ENCODE peak calls at places on chromosomes 11 and 22, in eight cellular contexts. V, S, B, L, J, I, U and F are unnamed samples.

GRCh38 chr11:134634897-134635831 is 223.1 kb upstream of the B3GAT1 start:
- DNase-seq in V (no peak), S (no peak), B (no peak), L (no peak), J (no peak), I (no peak), U (no peak), F (no peak)

GRCh38 chr11:69666752-69667536 is 8.2 kb downstream of the LTO1 start:
- DNase-seq in V (no peak), S (no peak), B (no peak), L (no peak), J (no peak), I (no peak), U (no peak), F (no peak)

GRCh38 chr22:40014661-40015255 is 20.0 kb downstream of the FAM83F start:
- DNase-seq in V (no peak), S (no peak), B (no peak), L (no peak), J (peak; percentile 80), I (peak; percentile 76), U (no peak), F (no peak)

GRCh38 chr11:130873766-130874165 is 42.5 kb downstream of the SNX19 start:
- DNase-seq in V (no peak), S (no peak), B (no peak), L (peak; percentile 76), J (peak; percentile 34), I (no peak), U (peak; percentile 84), F (no peak)

GRCh38 chr22:45502215-45503070 is at the start of gene FBLN1:
- DNase-seq in V (peak; percentile 42), S (peak; percentile 65), B (peak; percentile 85), L (no peak), J (no peak), I (no peak), U (peak; percentile 69), F (no peak)

GRCh38 chr11:93005239-93005638 is 35.8 kb downstream of the MTNR1B start:
- DNase-seq in V (no peak), S (no peak), B (no peak), L (peak; percentile 63), J (peak; percentile 86), I (no peak), U (peak; percentile 9), F (no peak)

GRCh38 chr11:68806931-68807844 is 34.5 kb downstream of the CPT1A start:
- DNase-seq in V (no peak), S (no peak), B (no peak), L (peak; percentile 77), J (peak; percentile 17), I (no peak), U (peak; percentile 78), F (no peak)

GRCh38 chr22:44259366-44260215 is 53.2 kb downstream of the SHISAL1 start:
- DNase-seq in V (no peak), S (no peak), B (no peak), L (no peak), J (no peak), I (no peak), U (no peak), F (no peak)

DNA sequence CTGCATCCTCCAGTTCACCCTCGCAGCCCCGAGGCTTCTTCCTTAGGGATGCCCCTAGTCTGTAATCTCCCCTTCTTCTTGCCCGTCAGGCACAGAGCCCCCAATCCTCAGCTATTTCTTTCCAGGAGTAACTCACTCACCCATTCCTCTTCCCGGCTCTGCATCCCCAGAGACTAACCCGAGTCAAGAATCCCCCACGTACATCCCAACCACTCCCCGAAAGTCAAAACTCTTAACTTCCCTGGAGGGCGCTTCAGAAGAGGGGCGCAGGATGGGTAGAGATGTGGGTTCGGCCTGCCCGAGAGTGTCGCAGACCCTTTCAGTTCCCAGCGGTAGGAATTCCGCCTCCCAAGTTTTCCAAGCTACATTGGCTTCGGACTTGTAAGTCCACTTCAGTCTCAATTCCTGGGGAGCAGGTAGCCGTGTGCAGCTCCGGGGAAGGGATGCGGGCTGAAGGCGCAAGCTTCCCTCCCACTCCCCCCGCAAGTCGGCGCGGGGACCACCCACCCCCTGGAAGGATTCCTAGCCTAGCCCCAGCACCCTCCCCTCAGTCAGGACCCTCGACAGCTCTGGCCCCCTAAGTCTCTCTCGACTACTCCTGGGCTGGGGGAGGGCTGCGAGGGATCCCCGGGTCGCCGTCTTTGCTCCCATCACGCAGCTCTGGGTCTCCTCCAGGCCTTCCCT is 871 bp downstream of the BDNF start:
- DNase-seq in V (peak; percentile 73), S (no peak), B (no peak), L (peak; percentile 55), J (no peak), I (no peak), U (peak; percentile 61), F (no peak)
- H3K4me3 ChIP-seq in V (peak overlapping the region; percentile 78), S (peak overlapping the region; percentile 95), B (peak overlapping the region; percentile 93), L (peak overlapping the region; percentile 85), J (peak overlapping the region; percentile 58), I (peak overlapping the region; percentile 44), U (peak overlapping the region; percentile 92), F (no peak overlapping the region)

DNA sequence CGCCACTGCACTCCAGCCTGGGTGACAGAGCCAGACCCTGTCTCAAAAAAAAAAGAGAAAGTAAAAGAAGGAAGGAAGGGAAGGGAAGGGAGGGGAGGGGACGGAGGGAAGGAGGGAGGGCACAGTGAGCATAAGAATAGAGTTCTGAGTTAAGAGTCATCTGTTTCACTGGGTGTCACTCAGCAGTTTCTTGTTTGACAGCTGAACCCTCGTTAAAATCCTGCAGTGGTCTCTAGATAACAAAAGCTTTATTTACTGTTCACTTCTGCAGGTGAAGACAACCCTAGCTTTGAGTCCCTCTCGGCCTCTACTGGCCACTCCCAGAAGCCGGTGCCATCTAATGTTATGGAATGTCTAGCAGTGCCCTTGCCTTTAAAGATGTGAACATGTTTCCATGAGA is 71.2 kb downstream of the CLPB start:
- DNase-seq in V (no peak), S (no peak), B (no peak), L (no peak), J (no peak), I (no peak), U (no peak), F (no peak)
- H3K4me1 ChIP-seq in V (no peaks in the 10 kb centered on the region), S (no peaks in the 10 kb centered on the region), B (peaks cover 2% of the 10 kb centered on the region), L (no peaks in the 10 kb centered on the region), J (no peaks in the 10 kb centered on the region), I (no peaks in the 10 kb centered on the region), U (no peaks in the 10 kb centered on the region), F (no peaks in the 10 kb centered on the region)

GRCh38 chr11:57506522-57506921 is 9.0 kb downstream of the SLC43A1 start:
- DNase-seq in V (no peak), S (no peak), B (no peak), L (no peak), J (no peak), I (no peak), U (no peak), F (no peak)
- H3K4me3 ChIP-seq in V (no peak overlapping the region), S (no peak overlapping the region), B (no peak overlapping the region), L (no peak overlapping the region), J (no peak overlapping the region), I (no peak overlapping the region), U (no peak overlapping the region), F (no peak overlapping the region)

GRCh38 chr11:1758611-1759150 is 5.0 kb downstream of the CTSD start:
- DNase-seq in V (no peak), S (no peak), B (no peak), L (no peak), J (no peak), I (no peak), U (no peak), F (no peak)

GRCh38 chr11:1756791-1757771 is 6.6 kb downstream of the CTSD start:
- DNase-seq in V (no peak), S (peak; percentile 56), B (no peak), L (no peak), J (no peak), I (no peak), U (no peak), F (no peak)

GRCh38 chr11:1759151-1759850 is 4.4 kb downstream of the CTSD start:
- DNase-seq in V (no peak), S (peak; percentile 59), B (no peak), L (no peak), J (no peak), I (no peak), U (no peak), F (no peak)

GRCh38 chr11:1759851-1760220 is 3.9 kb downstream of the CTSD start:
- DNase-seq in V (no peak), S (no peak), B (no peak), L (no peak), J (no peak), I (no peak), U (no peak), F (no peak)

GRCh38 chr11:1757861-1758610 is 5.7 kb downstream of the CTSD start:
- DNase-seq in V (no peak), S (peak; percentile 75), B (no peak), L (no peak), J (no peak), I (peak; percentile 60), U (no peak), F (peak; percentile 50)
- H3K4me1 ChIP-seq in V (peaks cover 40% of the 10 kb centered on the region), S (no peaks in the 10 kb centered on the region), B (peaks cover 4% of the 10 kb centered on the region), L (peaks cover 20% of the 10 kb centered on the region), J (peaks cover 31% of the 10 kb centered on the region), I (peaks cover 9% of the 10 kb centered on the region), U (peaks cover 11% of the 10 kb centered on the region), F (peaks cover 81% of the 10 kb centered on the region)

GRCh38 chr11:91263698-91264097 is 960.9 kb upstream of the FAT3 start:
- DNase-seq in V (no peak), S (no peak), B (no peak), L (no peak), J (no peak), I (no peak), U (no peak), F (no peak)
- H3K4me3 ChIP-seq in V (no peak overlapping the region), S (no peak overlapping the region), B (no peak overlapping the region), L (no peak overlapping the region), J (no peak overlapping the region), I (no peak overlapping the region), U (no peak overlapping the region), F (no peak overlapping the region)

DNA sequence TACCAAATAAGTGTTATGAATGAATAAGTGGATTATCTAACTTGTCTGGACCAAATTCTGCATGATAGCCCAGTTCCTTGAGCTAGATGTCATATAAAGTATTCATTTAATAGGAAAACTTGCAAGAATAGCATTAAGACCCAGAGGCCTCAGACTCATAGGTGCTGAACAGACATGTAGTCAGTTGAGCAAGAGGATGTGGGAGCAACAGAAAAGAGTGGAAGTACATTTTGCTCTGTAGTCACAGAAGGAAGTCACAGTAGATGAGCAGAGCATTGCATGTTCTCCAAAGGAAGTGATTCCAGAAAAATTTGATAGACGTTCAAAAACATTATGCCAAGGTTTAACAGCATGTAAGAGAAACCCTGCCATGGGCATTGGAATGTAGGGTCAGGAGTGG is 9.5 kb downstream of the HOATZ start:
- DNase-seq in V (no peak), S (no peak), B (no peak), L (peak; percentile 8), J (peak; percentile 35), I (no peak), U (peak; percentile 27), F (no peak)
- H3K4me1 ChIP-seq in V (peaks cover 16% of the 10 kb centered on the region), S (no peaks in the 10 kb centered on the region), B (no peaks in the 10 kb centered on the region), L (peaks cover 5% of the 10 kb centered on the region), J (peaks cover 50% of the 10 kb centered on the region), I (no peaks in the 10 kb centered on the region), U (peaks cover 42% of the 10 kb centered on the region), F (peaks cover 6% of the 10 kb centered on the region)

GRCh38 chr22:42367980-42368378 is 64.2 kb downstream of the NFAM1 start:
- DNase-seq in V (no peak), S (peak; percentile 65), B (no peak), L (no peak), J (no peak), I (peak; percentile 48), U (peak; percentile 14), F (peak; percentile 9)
- H3K4me3 ChIP-seq in V (peak overlapping the region; percentile 47), S (peak overlapping the region; percentile 49), B (peak overlapping the region; percentile 80), L (no peak overlapping the region), J (peak overlapping the region; percentile 87), I (peak overlapping the region; percentile 55), U (no peak overlapping the region), F (peak overlapping the region; percentile 66)